ENCODE peak calls at places on chromosomes 3 and 15, in ten cellular contexts. B is foreskin fibroblast, U is upper lobe of right lung, J is K562, Z is uterus, Q is brain microvascular endothelial cell, A is transverse colon, Y is HepG2, M is tibial nerve, V is psoas muscle. K is an unnamed sample.

GRCh38 chr15:67138946-67139855 is 73.8 kb downstream of the SMAD3 start:
- DNase-seq in B (no peak), U (no peak), J (no peak), Z (no peak), Q (no peak), A (no peak), Y (no peak), M (no peak), V (no peak), K (no peak)

GRCh38 chr3:143203142-143203541 is 83.6 kb downstream of the CHST2 start:
- DNase-seq in B (no peak), U (no peak), J (no peak), Z (no peak), Q (no peak), A (no peak), Y (no peak), M (no peak), V (no peak), K (no peak)

GRCh38 chr15:39925112-39925830 is 5.2 kb upstream of the GPR176 start:
- DNase-seq in B (peak; percentile 73), U (no peak), J (no peak), Z (no peak), Q (peak; percentile 35), A (no peak), Y (no peak), M (no peak), V (no peak), K (peak; percentile 57)

GRCh38 chr3:184282941-184283340 is 7.1 kb downstream of the ECE2 start:
- DNase-seq in B (no peak), U (no peak), J (no peak), Z (no peak), Q (no peak), A (no peak), Y (no peak), M (no peak), V (no peak), K (no peak)

GRCh38 chr3:69084326-69084667 is 440 bp upstream of the ARL6IP5 start:
- DNase-seq in B (peak; percentile 88), U (no peak), J (no peak), Z (no peak), Q (peak; percentile 60), A (no peak), Y (peak; percentile 42), M (no peak), V (no peak), K (peak; percentile 86)

GRCh38 chr3:98765721-98766120 is 2.6 kb downstream of the ST3GAL6 start:
- DNase-seq in B (no peak), U (no peak), J (no peak), Z (no peak), Q (no peak), A (no peak), Y (no peak), M (no peak), V (no peak), K (no peak)

GRCh38 chr3:151686257-151686656 is 47.5 kb upstream of the AADACL2 start:
- DNase-seq in B (no peak), U (no peak), J (peak; percentile 22), Z (no peak), Q (no peak), A (no peak), Y (no peak), M (no peak), V (no peak), K (no peak)

GRCh38 chr3:161977063-161977462 is 480.5 kb downstream of the OTOL1 start:
- DNase-seq in B (peak; percentile 79), U (no peak), J (no peak), Z (no peak), Q (peak; percentile 35), A (no peak), Y (no peak), M (no peak), V (no peak), K (peak; percentile 75)

GRCh38 chr3:9248232-9249191 is 934 bp downstream of the SRGAP3 start:
- DNase-seq in B (peak; percentile 6), U (no peak), J (no peak), Z (no peak), Q (no peak), A (peak; percentile 17), Y (no peak), M (no peak), V (no peak), K (no peak)

GRCh38 chr15:52171386-52171785 is 19.8 kb downstream of the GNB5 start:
- DNase-seq in B (peak; percentile 50), U (no peak), J (no peak), Z (no peak), Q (peak; percentile 16), A (no peak), Y (no peak), M (no peak), V (no peak), K (peak; percentile 37)

GRCh38 chr15:38554354-38554753 is 10.3 kb downstream of the RASGRP1 start:
- DNase-seq in B (no peak), U (no peak), J (no peak), Z (no peak), Q (peak; percentile 27), A (no peak), Y (no peak), M (no peak), V (no peak), K (no peak)

GRCh38 chr3:117118604-117119003 is 409.0 kb downstream of the TUSC7 start:
- DNase-seq in B (peak; percentile 72), U (no peak), J (no peak), Z (no peak), Q (no peak), A (no peak), Y (no peak), M (no peak), V (no peak), K (no peak)

GRCh38 chr15:41423979-41424659 is 7.2 kb downstream of the RTF1 start:
- DNase-seq in B (no peak), U (no peak), J (no peak), Z (no peak), Q (no peak), A (no peak), Y (no peak), M (no peak), V (no peak), K (no peak)

GRCh38 chr3:132879651-132880050 is 157.4 kb upstream of the NPHP3 start:
- DNase-seq in B (no peak), U (no peak), J (no peak), Z (no peak), Q (no peak), A (no peak), Y (no peak), M (no peak), V (no peak), K (no peak)
- H3K4me3 ChIP-seq in B (no peak overlapping the region), U (no peak overlapping the region), J (no peak overlapping the region), Z (no peak overlapping the region), Q (no peak overlapping the region), A (no peak overlapping the region), Y (no peak overlapping the region), M (no peak overlapping the region), V (no peak overlapping the region), K (no peak overlapping the region)

GRCh38 chr3:30130391-30130790 is 476.0 kb upstream of the TGFBR2 start:
- DNase-seq in B (no peak), U (no peak), J (no peak), Z (no peak), Q (no peak), A (no peak), Y (no peak), M (no peak), V (no peak), K (no peak)

GRCh38 chr3:30131171-30131570 is 475.2 kb upstream of the TGFBR2 start:
- DNase-seq in B (no peak), U (no peak), J (no peak), Z (no peak), Q (no peak), A (no peak), Y (no peak), M (no peak), V (no peak), K (no peak)

GRCh38 chr3:30140356-30140755 is 466.0 kb upstream of the TGFBR2 start:
- DNase-seq in B (no peak), U (no peak), J (no peak), Z (no peak), Q (no peak), A (no peak), Y (no peak), M (no peak), V (no peak), K (no peak)

GRCh38 chr3:30139283-30139682 is 467.1 kb upstream of the TGFBR2 start:
- DNase-seq in B (no peak), U (no peak), J (no peak), Z (no peak), Q (no peak), A (no peak), Y (no peak), M (no peak), V (no peak), K (no peak)

GRCh38 chr3:30135190-30135589 is 471.2 kb upstream of the TGFBR2 start:
- DNase-seq in B (peak; percentile 42), U (no peak), J (no peak), Z (no peak), Q (no peak), A (no peak), Y (no peak), M (no peak), V (no peak), K (no peak)
- TF ChIP-seq CTCF in B (peak; percentile 13), U (no peak), J (no peak), Z (no peak), Q (peak; percentile 17), A (no peak), Y (peak; percentile 44), M (no peak), V (no peak), K (peak; percentile 11)

DNA sequence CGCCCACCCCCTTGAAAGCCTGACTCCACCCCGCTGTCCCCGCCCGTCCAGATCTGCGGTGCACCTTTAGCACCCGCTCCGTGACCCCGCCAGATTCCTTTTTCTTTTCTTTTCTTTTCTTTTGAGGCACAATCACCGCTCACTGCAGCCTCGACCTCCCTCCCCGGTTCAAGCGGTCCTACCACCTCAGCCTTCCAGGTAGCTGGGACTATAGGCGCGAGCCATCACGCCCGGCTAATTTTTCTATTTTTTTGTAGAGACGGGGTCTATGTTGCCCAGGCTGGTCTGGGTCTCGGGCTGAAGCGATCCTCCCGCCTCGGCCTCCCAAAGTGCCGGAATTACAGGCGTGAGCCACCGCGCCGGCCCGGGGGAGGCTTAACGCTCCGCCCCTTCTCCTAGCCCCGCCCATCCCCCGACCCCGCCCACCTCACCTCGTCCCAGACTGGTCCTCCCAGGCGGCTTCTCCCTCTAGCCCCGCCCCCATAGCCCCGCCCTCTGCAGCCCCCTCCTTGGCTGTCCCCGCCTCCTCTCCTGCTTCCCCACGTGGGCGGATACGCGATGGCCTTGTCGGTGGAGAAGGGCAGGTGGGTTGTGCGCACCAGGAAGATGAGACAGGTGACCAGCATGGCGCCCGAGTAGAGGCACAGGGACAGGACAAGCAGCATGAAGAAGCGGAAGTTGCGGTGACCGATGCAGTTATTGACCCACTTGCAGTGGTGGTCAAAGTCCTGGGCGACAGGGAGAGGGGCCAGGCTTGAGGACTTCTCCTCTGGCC is 3.2 kb downstream of the ZDHHC19 start:
- DNase-seq in B (peak; percentile 45), U (peak; percentile 90), J (peak; percentile 100), Z (no peak), Q (peak; percentile 15), A (peak; percentile 69), Y (no peak), M (no peak), V (peak; percentile 58), K (no peak)
- H3K4me3 ChIP-seq in B (peak overlapping the region; percentile 57), U (peak overlapping the region; percentile 45), J (peak overlapping the region; percentile 58), Z (peak overlapping the region; percentile 26), Q (peak overlapping the region; percentile 47), A (peak overlapping the region; percentile 27), Y (no peak overlapping the region), M (no peak overlapping the region), V (peak overlapping the region; percentile 53), K (peak overlapping the region; percentile 40)

GRCh38 chr3:80063535-80063934 is 295.7 kb upstream of the ROBO1 start:
- DNase-seq in B (no peak), U (no peak), J (no peak), Z (no peak), Q (no peak), A (no peak), Y (no peak), M (no peak), V (no peak), K (no peak)

GRCh38 chr3:80060664-80061063 is 292.9 kb upstream of the ROBO1 start:
- DNase-seq in B (no peak), U (no peak), J (no peak), Z (no peak), Q (no peak), A (no peak), Y (no peak), M (no peak), V (no peak), K (peak; percentile 16)
- TF ChIP-seq CTCF in B (no peak), U (no peak), J (no peak), Z (no peak), Q (no peak), A (no peak), Y (no peak), M (no peak), V (no peak), K (no peak)